ENCODE peak calls at places on chromosomes 12 and 14, in six cellular contexts. J is amniotic stem cell, E is progenitor cell of endocrine pancreas, I is anterior cingulate cortex, Y is A549, Q is H4. A is an unnamed sample.

GRCh38 chr12:118310320-118310719 is 62.4 kb downstream of the TAOK3 start:
- DNase-seq in Q (no peak), E (no peak), I (no peak), J (no peak), Y (no peak), A (no peak)

GRCh38 chr12:93229494-93230310 is 148.0 kb upstream of the NUDT4 start:
- DNase-seq in Y (peak; percentile 61), I (no peak), J (peak; percentile 92), E (no peak), Q (peak; percentile 80), A (peak; percentile 76)

GRCh38 chr12:111143216-111143756 is 222.9 kb upstream of the MYL2 start:
- DNase-seq in E (no peak), J (no peak), Y (no peak), Q (no peak), I (no peak), A (no peak)

GRCh38 chr12:129483494-129483893 is 420.3 kb downstream of the TMEM132D start:
- DNase-seq in J (no peak), Q (no peak), Y (no peak), I (peak; percentile 7), E (no peak), A (no peak)

GRCh38 chr12:171743-172705 is 41.9 kb downstream of the SLC6A12 start:
- DNase-seq in E (no peak), Y (no peak), J (no peak), I (no peak), Q (no peak), A (no peak)

GRCh38 chr12:117125275-117125613 is 26.0 kb upstream of the TESC start:
- DNase-seq in Q (no peak), E (no peak), Y (no peak), J (peak; percentile 17), I (no peak), A (no peak)

GRCh38 chr12:106030210-106031175 is 108.3 kb downstream of the NUAK1 start:
- DNase-seq in Y (peak; percentile 83), I (no peak), E (no peak), J (peak; percentile 57), Q (peak; percentile 95), A (peak; percentile 43)

GRCh38 chr14:91078095-91078737 is 17.8 kb upstream of the RPS6KA5 start:
- DNase-seq in I (no peak), Y (no peak), E (no peak), Q (no peak), J (no peak), A (no peak)

GRCh38 chr14:33563492-33563891 is 387.4 kb downstream of the EGLN3 start:
- DNase-seq in E (no peak), J (no peak), I (no peak), Y (no peak), Q (no peak), A (no peak)

GRCh38 chr12:59452746-59453145 is 143.1 kb upstream of the SLC16A7 start:
- DNase-seq in E (no peak), Q (no peak), J (no peak), Y (no peak), I (no peak), A (no peak)

GRCh38 chr14:62957562-62957961 is 87.7 kb downstream of the KCNH5 start:
- DNase-seq in Y (no peak), Q (peak; percentile 84), J (peak; percentile 55), I (no peak), E (no peak), A (no peak)

A was measured in SW 1271.